ENCODE peak calls at places on chromosomes 12 and 14, in eight cellular contexts. A is Caki2; U is ACHN; C is heart right ventricle; B is ELF-1; V is anterior cingulate cortex; K is ureter; M is activated CD8-positive, alpha-beta T cell treated with anti-CD3 and anti-CD28 coated beads for 36 hours. X is an unnamed sample.

GRCh38 chr12:85872497-85873091 is 1.5 kb upstream of the NTS start:
- DNase-seq in A (peak), U (peak), C (no peak), B (no peak), V (no peak), K (no peak), M (no peak), X (peak)

GRCh38 chr12:130673036-130673705 is 42.9 kb downstream of the RIMBP2 start:
- DNase-seq in A (no peak), U (no peak), C (no peak), B (no peak), V (no peak), K (no peak), M (no peak), X (no peak)

GRCh38 chr14:89625988-89626806 is 209.2 kb upstream of the FOXN3 start:
- DNase-seq in A (no peak), U (no peak), C (no peak), B (no peak), V (no peak), K (no peak), M (peak), X (no peak)

GRCh38 chr12:55874465-55874864 is 31.7 kb upstream of the MMP19 start:
- DNase-seq in A (no peak), U (no peak), C (no peak), B (no peak), V (no peak), K (no peak), M (no peak), X (no peak)

GRCh38 chr14:21054768-21055145 is 2.9 kb upstream of the RNASE8 start:
- DNase-seq in A (no peak), U (no peak), C (no peak), B (no peak), V (no peak), K (no peak), M (no peak), X (no peak)

GRCh38 chr14:38502241-38502640 is 246.3 kb upstream of the CLEC14A start:
- DNase-seq in A (no peak), U (no peak), C (no peak), B (no peak), V (no peak), K (no peak), M (no peak), X (no peak)

GRCh38 chr14:54450535-54450934 is 9.4 kb upstream of the CNIH1 start:
- DNase-seq in A (no peak), U (no peak), C (no peak), B (no peak), V (no peak), K (no peak), M (peak), X (no peak)

GRCh38 chr14:51564986-51565604 is 86.6 kb upstream of the FRMD6 start:
- DNase-seq in A (no peak), U (no peak), C (no peak), B (peak), V (no peak), K (no peak), M (no peak), X (no peak)

GRCh38 chr12:18421840-18422239 is 160.5 kb downstream of the PIK3C2G start:
- DNase-seq in A (no peak), U (no peak), C (no peak), B (no peak), V (no peak), K (no peak), M (no peak), X (no peak)

GRCh38 chr14:56195219-56195618 is 77.0 kb downstream of the PELI2 start:
- DNase-seq in A (no peak), U (no peak), C (no peak), B (peak), V (no peak), K (no peak), M (no peak), X (no peak)

GRCh38 chr14:77607741-77608302 is 8.6 kb downstream of the SPTLC2 start:
- DNase-seq in A (no peak), U (no peak), C (peak), B (peak), V (no peak), K (no peak), M (peak), X (no peak)

GRCh38 chr14:101520621-101521305 is 40.5 kb upstream of the DIO3 start:
- DNase-seq in A (no peak), U (no peak), C (no peak), B (no peak), V (no peak), K (peak), M (no peak), X (no peak)